ENCODE peak calls at places on chromosomes 1 and 21, in seven cellular contexts. N is MM.1S, A is mesenchymal stem cell, S is body of pancreas, Q is left ventricle myocardium inferior, Z is lower lobe of right lung, D is psoas muscle. X is an unnamed sample.

GRCh38 chr1:158105342-158105741 is 75.4 kb upstream of the CD1D start:
- DNase-seq in A (no peak), Q (no peak), D (no peak), N (no peak), S (no peak), Z (no peak), X (no peak)

GRCh38 chr1:200317236-200317635 is 92.6 kb downstream of the ZNF281 start:
- DNase-seq in S (no peak), A (peak; percentile 54), Z (no peak), D (no peak), Q (no peak), N (no peak), X (peak; percentile 52)

GRCh38 chr1:41980872-41981653 is 62.3 kb upstream of the HIVEP3 start:
- DNase-seq in N (no peak), Q (no peak), D (no peak), A (no peak), S (no peak), Z (no peak), X (no peak)

GRCh38 chr1:192485692-192486436 is 89.7 kb upstream of the RGS1 start:
- DNase-seq in A (peak; percentile 96), D (no peak), Q (peak; percentile 36), Z (peak; percentile 47), S (peak; percentile 89), N (no peak), X (peak; percentile 69)

GRCh38 chr21:45765375-45765774 is 121.8 kb downstream of the PCBP3 start:
- DNase-seq in A (no peak), Q (no peak), D (no peak), Z (no peak), S (no peak), N (no peak), X (no peak)

GRCh38 chr1:55329091-55329490 is 113.9 kb upstream of the USP24 start:
- DNase-seq in S (no peak), Q (peak; percentile 34), Z (no peak), D (peak; percentile 57), A (peak; percentile 71), N (no peak), X (no peak)

GRCh38 chr21:37619464-37619974 is 252.9 kb downstream of the DYRK1A start:
- DNase-seq in N (no peak), Z (no peak), D (no peak), S (no peak), Q (no peak), A (no peak), X (peak; percentile 19)

GRCh38 chr1:27656157-27656893 is 15.7 kb downstream of the IFI6 start:
- DNase-seq in N (no peak), Q (peak; percentile 69), Z (peak; percentile 75), S (no peak), D (peak; percentile 86), A (peak; percentile 67), X (peak; percentile 88)

GRCh38 chr21:15015622-15016471 is 49.0 kb downstream of the NRIP1 start:
- DNase-seq in S (no peak), Z (no peak), D (no peak), Q (no peak), A (peak; percentile 78), N (no peak), X (peak; percentile 34)

GRCh38 chr1:111030590-111030989 is 66.9 kb upstream of the LRIF1 start:
- DNase-seq in S (peak; percentile 24), A (peak; percentile 55), Z (no peak), D (no peak), N (peak; percentile 59), Q (no peak), X (peak; percentile 55)

GRCh38 chr1:164803366-164803765 is 244.4 kb downstream of the PBX1 start:
- DNase-seq in Z (no peak), A (no peak), D (no peak), S (no peak), N (no peak), Q (no peak), X (no peak)

GRCh38 chr1:203095061-203095690 is 9.4 kb upstream of the MYOG start:
- DNase-seq in Q (no peak), D (no peak), S (no peak), Z (no peak), N (no peak), A (no peak), X (no peak)

DNA sequence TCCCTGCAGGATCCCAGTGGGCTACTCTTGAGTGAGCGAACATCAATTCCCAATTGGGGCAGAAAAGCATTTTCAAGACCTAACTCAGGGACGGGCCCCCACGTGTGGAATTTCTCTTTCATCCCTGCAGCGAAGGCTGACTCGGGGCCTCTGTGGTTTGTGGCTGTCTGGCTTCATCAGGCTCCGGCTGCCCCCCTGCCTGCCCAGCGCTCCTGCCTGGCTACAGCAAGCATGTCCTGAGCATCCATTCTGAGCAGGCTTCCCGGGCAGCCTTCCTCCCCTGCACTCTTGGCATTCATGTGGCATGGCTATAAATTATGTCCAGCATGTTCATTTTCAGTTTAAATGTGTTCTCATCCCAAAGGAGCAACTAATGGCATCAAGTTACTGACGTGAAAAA is 588.1 kb downstream of the KIF26B start:
- DNase-seq in D (no peak), N (no peak), S (no peak), Q (no peak), A (no peak), Z (no peak), X (no peak)
- H3K4me3 ChIP-seq in D (no peak overlapping the region), N (no peak overlapping the region), S (no peak overlapping the region), Q (no peak overlapping the region), A (no peak overlapping the region), Z (no peak overlapping the region), X (no peak overlapping the region)

GRCh38 chr1:3548895-3549294 is 62.4 kb downstream of the MEGF6 start:
- DNase-seq in N (no peak), D (no peak), Z (no peak), S (no peak), Q (no peak), A (no peak), X (no peak)

GRCh38 chr1:3546048-3546384 is 65.3 kb downstream of the MEGF6 start:
- DNase-seq in Q (no peak), S (no peak), N (no peak), A (no peak), D (no peak), Z (no peak), X (no peak)

GRCh38 chr1:3548156-3548893 is 63.0 kb downstream of the MEGF6 start:
- DNase-seq in Z (no peak), Q (no peak), A (no peak), D (no peak), S (peak; percentile 37), N (no peak), X (peak; percentile 43)

GRCh38 chr1:3545363-3546047 is 65.8 kb downstream of the MEGF6 start:
- DNase-seq in A (peak; percentile 7), D (no peak), Q (no peak), S (no peak), N (no peak), Z (no peak), X (no peak)

GRCh38 chr1:3547055-3548005 is 64.0 kb downstream of the MEGF6 start:
- DNase-seq in Z (no peak), D (no peak), N (no peak), S (no peak), Q (no peak), A (no peak), X (no peak)
- H3K36me3 ChIP-seq in Z (no peaks in the 10 kb centered on the region), D (no peaks in the 10 kb centered on the region), N (no peaks in the 10 kb centered on the region), S (no peaks in the 10 kb centered on the region), Q (no peaks in the 10 kb centered on the region), A (no peaks in the 10 kb centered on the region), X (peaks cover 3% of the 10 kb centered on the region)

DNA sequence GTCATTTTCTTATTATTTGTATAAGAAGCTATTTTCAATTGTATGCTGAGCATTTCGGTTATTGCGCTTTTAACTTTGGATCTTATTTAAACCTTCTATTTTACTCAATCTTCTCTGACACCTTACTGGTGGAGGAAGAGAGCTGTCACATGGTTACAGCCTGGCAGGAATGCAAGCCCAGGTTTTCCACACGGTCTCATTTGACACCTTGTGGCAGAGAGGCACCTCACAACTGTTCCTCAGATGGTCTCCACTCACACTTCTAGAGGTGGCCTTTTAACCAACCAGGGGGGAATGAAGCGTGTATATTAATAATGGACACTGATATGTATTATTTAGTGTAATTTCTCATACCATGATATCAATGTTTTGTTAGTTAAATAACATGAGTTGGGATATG is 9.6 kb downstream of the OR2T33 start:
- DNase-seq in Z (no peak), N (no peak), Q (no peak), D (no peak), S (no peak), A (no peak), X (no peak)
- H3K9me3 ChIP-seq in Z (no peaks in the 10 kb centered on the region), N (no peaks in the 10 kb centered on the region), Q (peaks cover 17% of the 10 kb centered on the region), D (no peaks in the 10 kb centered on the region), S (no peaks in the 10 kb centered on the region), A (peaks cover 28% of the 10 kb centered on the region), X (no peaks in the 10 kb centered on the region)

DNA sequence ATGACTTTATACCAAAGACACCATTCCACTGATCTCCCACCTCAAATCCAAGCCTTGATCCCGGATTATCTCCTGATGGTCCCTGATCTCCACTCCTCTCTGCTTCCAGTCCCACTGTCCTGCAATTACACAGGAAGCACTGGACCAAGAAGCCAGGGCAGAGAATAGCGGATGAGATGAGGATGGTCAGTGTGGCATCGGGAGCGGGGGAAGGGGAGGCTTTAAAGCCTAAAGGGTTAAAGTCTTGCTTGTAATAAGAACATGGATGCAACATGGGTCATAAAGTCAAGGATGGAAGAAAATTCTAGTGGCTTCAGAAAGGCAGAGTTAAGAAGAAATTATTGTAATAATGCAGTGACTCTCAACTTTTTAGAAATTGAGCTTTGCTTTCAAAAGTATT is 364.0 kb upstream of the DUSP10 start:
- DNase-seq in D (no peak), A (no peak), N (no peak), S (no peak), Z (no peak), Q (no peak), X (no peak)
- H3K4me3 ChIP-seq in D (no peak overlapping the region), A (no peak overlapping the region), N (no peak overlapping the region), S (no peak overlapping the region), Z (no peak overlapping the region), Q (no peak overlapping the region), X (no peak overlapping the region)

X was measured in MG63.